ENCODE peak calls at places on chromosome 13, in seven cellular contexts. A, N, Q, X, K, R and C are unnamed samples.

GRCh38 chr13:55007681-55008080 is 1979.1 kb downstream of the OLFM4 start:
- DNase-seq in A (no peak), N (no peak), Q (no peak), X (no peak), K (no peak), R (no peak), C (no peak)

GRCh38 chr13:37636701-37637100 is 38.1 kb upstream of the POSTN start:
- DNase-seq in A (no peak), N (no peak), Q (no peak), X (no peak), K (no peak), R (no peak), C (no peak)

GRCh38 chr13:59250276-59250990 is 913.3 kb downstream of the DIAPH3 start:
- DNase-seq in A (no peak), N (no peak), Q (no peak), X (no peak), K (peak), R (no peak), C (no peak)

GRCh38 chr13:73275163-73275562 is 216.4 kb downstream of the KLF5 start:
- DNase-seq in A (no peak), N (no peak), Q (no peak), X (no peak), K (no peak), R (no peak), C (no peak)

GRCh38 chr13:79044415-79044814 is 361.6 kb downstream of the RBM26 start:
- DNase-seq in A (no peak), N (no peak), Q (no peak), X (no peak), K (no peak), R (no peak), C (no peak)

GRCh38 chr13:76822691-76823267 is 63.4 kb downstream of the KCTD12 start:
- DNase-seq in A (no peak), N (peak), Q (peak), X (no peak), K (peak), R (peak), C (no peak)

GRCh38 chr13:40996433-40997095 is 22.6 kb downstream of the ELF1 start:
- DNase-seq in A (no peak), N (no peak), Q (no peak), X (no peak), K (no peak), R (no peak), C (no peak)

GRCh38 chr13:94480672-94481145 is 1.2 kb upstream of the DCT start:
- DNase-seq in A (no peak), N (no peak), Q (peak), X (no peak), K (peak), R (no peak), C (no peak)

GRCh38 chr13:94858856-94859811 is 146.8 kb upstream of the SOX21 start:
- DNase-seq in A (no peak), N (peak), Q (peak), X (peak), K (peak), R (no peak), C (no peak)

GRCh38 chr13:31807090-31807541 is 67.8 kb downstream of the RXFP2 start:
- DNase-seq in A (no peak), N (peak), Q (no peak), X (no peak), K (peak), R (no peak), C (no peak)

GRCh38 chr13:61812286-61812685 is 396.6 kb upstream of the PCDH20 start:
- DNase-seq in A (no peak), N (no peak), Q (no peak), X (no peak), K (no peak), R (no peak), C (no peak)

GRCh38 chr13:114112231-114112825 is 20.1 kb downstream of the RASA3 start:
- DNase-seq in A (no peak), N (peak), Q (peak), X (no peak), K (no peak), R (no peak), C (no peak)

GRCh38 chr13:46666727-46667456 is 113.9 kb downstream of the LRCH1 start:
- DNase-seq in A (peak), N (peak), Q (no peak), X (peak), K (no peak), R (no peak), C (no peak)

GRCh38 chr13:37959284-37959683 is 89.7 kb upstream of the TRPC4 start:
- DNase-seq in A (no peak), N (no peak), Q (no peak), X (no peak), K (no peak), R (no peak), C (no peak)

GRCh38 chr13:72645521-72645920 is 81.9 kb downstream of the MZT1 start:
- DNase-seq in A (no peak), N (no peak), Q (no peak), X (no peak), K (no peak), R (no peak), C (no peak)

GRCh38 chr13:98399756-98400155 is 177.2 kb downstream of the STK24 start:
- DNase-seq in A (no peak), N (no peak), Q (no peak), X (no peak), K (no peak), R (no peak), C (no peak)

GRCh38 chr13:52361225-52361624 is 44.7 kb downstream of the THSD1 start:
- DNase-seq in A (no peak), N (no peak), Q (no peak), X (no peak), K (no peak), R (no peak), C (no peak)

GRCh38 chr13:106762711-106763110 is 194.8 kb upstream of the ARGLU1 start:
- DNase-seq in A (no peak), N (no peak), Q (no peak), X (no peak), K (no peak), R (no peak), C (no peak)

GRCh38 chr13:31970237-31970930 is 61.2 kb upstream of the FRY start:
- DNase-seq in A (no peak), N (no peak), Q (peak), X (no peak), K (peak), R (no peak), C (no peak)

GRCh38 chr13:91346062-91346461 is 1.4 kb upstream of the MIR17HG start:
- DNase-seq in A (no peak), N (no peak), Q (no peak), X (no peak), K (no peak), R (no peak), C (no peak)

GRCh38 chr13:100280681-100281080 is 191.8 kb downstream of the PCCA start:
- DNase-seq in A (no peak), N (no peak), Q (peak), X (no peak), K (peak), R (no peak), C (no peak)

GRCh38 chr13:93086329-93086728 is 140.3 kb upstream of the GPC6 start:
- DNase-seq in A (no peak), N (no peak), Q (no peak), X (no peak), K (no peak), R (no peak), C (no peak)

GRCh38 chr13:82058364-82058763 is 1717.4 kb upstream of the SPRY2 start:
- DNase-seq in A (no peak), N (no peak), Q (no peak), X (no peak), K (no peak), R (no peak), C (no peak)

GRCh38 chr13:111251646-111252448 is 68.6 kb upstream of the TEX29 start:
- DNase-seq in A (no peak), N (peak), Q (no peak), X (no peak), K (no peak), R (no peak), C (no peak)

GRCh38 chr13:24407844-24408243 is 98.5 kb downstream of the C1QTNF9 start:
- DNase-seq in A (no peak), N (no peak), Q (no peak), X (no peak), K (no peak), R (no peak), C (no peak)

GRCh38 chr13:73998631-73999030 is 135.6 kb downstream of the KLF12 start:
- DNase-seq in A (no peak), N (no peak), Q (no peak), X (no peak), K (no peak), R (no peak), C (no peak)

GRCh38 chr13:66657165-66657895 is 572.8 kb downstream of the PCDH9 start:
- DNase-seq in A (no peak), N (peak), Q (peak), X (no peak), K (peak), R (peak), C (no peak)

GRCh38 chr13:31850041-31850440 is 110.7 kb downstream of the RXFP2 start:
- DNase-seq in A (no peak), N (no peak), Q (no peak), X (no peak), K (no peak), R (no peak), C (no peak)

GRCh38 chr13:50101590-50101989 is 86.3 kb downstream of the KCNRG start:
- DNase-seq in A (no peak), N (no peak), Q (no peak), X (no peak), K (no peak), R (no peak), C (no peak)
- H4K8ac ChIP-seq in A (no peak), N (no peak), Q (no peak), X (no peak), K (no peak), R (no peak), C (no peak)

GRCh38 chr13:21060827-21061076 is 634 bp downstream of the LATS2 start:
- DNase-seq in A (no peak), N (no peak), Q (no peak), X (no peak), K (no peak), R (no peak), C (no peak)

GRCh38 chr13:21063031-21063430 is 1.6 kb upstream of the LATS2 start:
- DNase-seq in A (no peak), N (no peak), Q (no peak), X (no peak), K (no peak), R (no peak), C (no peak)

GRCh38 chr13:21058361-21058760 is 3.0 kb downstream of the LATS2 start:
- DNase-seq in A (no peak), N (no peak), Q (no peak), X (no peak), K (no peak), R (no peak), C (no peak)

GRCh38 chr13:21061077-21061945 is at the start of gene LATS2:
- DNase-seq in A (peak), N (peak), Q (peak), X (peak), K (peak), R (peak), C (peak)

DNA sequence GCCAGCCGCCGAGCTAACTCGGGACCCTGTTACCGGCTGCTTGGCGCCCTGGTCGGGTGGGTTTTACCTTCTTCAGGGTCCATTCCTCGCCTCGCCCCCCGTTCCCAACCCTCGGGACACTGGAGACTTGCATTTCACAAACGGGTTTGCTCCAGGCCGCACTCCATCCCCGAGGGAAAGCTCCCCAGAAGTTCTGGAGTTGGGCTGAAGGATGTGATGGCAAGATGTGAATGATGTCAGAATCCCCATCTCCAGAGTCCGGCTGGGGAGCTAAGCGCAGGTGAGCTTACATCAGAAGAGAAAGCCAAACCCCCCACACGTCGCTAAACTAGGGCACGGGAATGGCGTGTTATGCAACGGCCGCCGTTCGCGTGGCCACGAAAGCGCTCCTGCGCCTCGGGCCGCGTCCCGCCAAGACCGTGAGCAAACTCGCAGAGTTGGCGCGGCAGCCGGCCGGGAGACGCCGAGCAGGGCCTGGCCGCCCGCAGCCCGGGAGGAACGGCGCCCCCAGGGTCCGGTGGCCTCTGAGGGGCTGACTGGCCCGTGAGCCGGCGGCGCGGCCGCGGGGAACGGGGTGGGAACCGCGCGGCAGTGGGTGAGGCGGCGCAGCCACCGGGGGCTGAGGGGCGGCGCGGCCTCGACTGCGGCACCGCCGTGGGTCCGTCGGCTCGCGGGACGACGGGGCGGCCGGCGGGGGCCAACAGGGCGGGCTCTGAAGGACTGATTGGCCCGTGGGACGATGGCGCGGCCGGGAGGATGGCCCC is 1.1 kb downstream of the LATS2 start:
- DNase-seq in A (no peak), N (peak), Q (peak), X (no peak), K (peak), R (peak), C (no peak)
- H4K8ac ChIP-seq in A (peak), N (no peak), Q (peak), X (no peak), K (peak), R (peak), C (no peak)

GRCh38 chr13:30690282-30691188 is 44.8 kb upstream of the ALOX5AP start:
- DNase-seq in A (no peak), N (peak), Q (peak), X (no peak), K (peak), R (peak), C (no peak)

GRCh38 chr13:30692108-30692507 is 43.2 kb upstream of the ALOX5AP start:
- DNase-seq in A (no peak), N (no peak), Q (no peak), X (no peak), K (no peak), R (no peak), C (no peak)

GRCh38 chr13:30685320-30685859 is 50.0 kb upstream of the ALOX5AP start:
- DNase-seq in A (no peak), N (no peak), Q (no peak), X (no peak), K (no peak), R (no peak), C (no peak)

GRCh38 chr13:30685987-30686386 is 49.4 kb upstream of the ALOX5AP start:
- DNase-seq in A (no peak), N (no peak), Q (no peak), X (no peak), K (no peak), R (peak), C (no peak)

GRCh38 chr13:30689752-30690151 is 45.6 kb upstream of the ALOX5AP start:
- DNase-seq in A (no peak), N (no peak), Q (no peak), X (no peak), K (no peak), R (no peak), C (no peak)
- H4K8ac ChIP-seq in A (peak), N (no peak), Q (peak), X (no peak), K (peak), R (no peak), C (no peak)

GRCh38 chr13:50838031-50838430 is 5.5 kb downstream of the DLEU7 start:
- DNase-seq in A (no peak), N (no peak), Q (no peak), X (no peak), K (no peak), R (no peak), C (no peak)

GRCh38 chr13:50842246-50842645 is 1.2 kb downstream of the DLEU7 start:
- DNase-seq in A (no peak), N (no peak), Q (no peak), X (no peak), K (no peak), R (no peak), C (no peak)

GRCh38 chr13:50840327-50840726 is 3.2 kb downstream of the DLEU7 start:
- DNase-seq in A (no peak), N (no peak), Q (no peak), X (no peak), K (no peak), R (no peak), C (no peak)

GRCh38 chr13:50842711-50843255 is 709 bp downstream of the DLEU7 start:
- DNase-seq in A (no peak), N (peak), Q (no peak), X (peak), K (no peak), R (no peak), C (no peak)

DNA sequence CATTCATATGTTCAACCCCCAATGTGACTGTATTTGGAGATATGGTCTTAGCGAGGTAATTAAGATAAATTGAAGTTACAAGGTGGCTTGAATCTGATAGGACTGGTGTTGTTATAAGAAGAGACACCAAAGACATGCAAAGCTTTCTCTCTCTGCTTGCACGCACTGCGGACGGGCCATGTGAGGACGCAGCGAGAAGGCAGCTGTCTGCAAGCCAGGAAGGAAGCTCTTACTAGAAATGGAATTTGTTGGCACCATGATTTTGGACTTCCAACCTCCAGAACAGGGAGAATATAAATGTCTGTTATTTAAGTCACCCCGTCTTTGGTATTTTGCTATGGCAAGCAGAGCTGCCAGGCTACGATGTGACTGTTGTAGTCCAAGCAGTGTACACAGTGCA is 4.8 kb downstream of the DLEU7 start:
- DNase-seq in A (no peak), N (no peak), Q (no peak), X (no peak), K (no peak), R (no peak), C (no peak)
- H4K8ac ChIP-seq in A (no peak), N (no peak), Q (no peak), X (no peak), K (no peak), R (no peak), C (no peak)

DNA sequence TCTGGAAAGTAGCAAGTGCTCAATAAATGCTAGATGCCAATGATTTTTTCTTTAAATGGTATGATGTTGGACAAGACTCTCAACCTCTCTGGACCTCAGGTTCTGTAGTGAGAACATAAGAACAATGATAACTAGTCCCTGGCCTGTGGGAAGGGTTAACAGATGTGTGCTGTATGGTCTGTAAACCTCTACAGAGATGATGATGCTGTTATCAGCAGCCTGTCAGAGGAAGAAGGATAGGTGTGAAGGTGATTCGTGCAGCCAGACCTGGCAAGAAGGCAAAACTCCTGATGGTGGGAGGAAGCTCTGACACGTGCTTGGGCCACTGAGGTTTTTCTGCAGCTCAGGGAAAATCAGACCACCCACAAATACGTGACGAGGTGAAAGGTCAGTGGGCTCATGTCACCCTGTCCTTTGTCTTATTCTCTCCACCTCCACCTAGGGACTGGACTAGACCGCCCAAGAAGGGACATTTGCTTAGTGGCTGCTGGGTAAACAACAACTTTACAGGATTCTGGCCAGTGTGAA is 36.7 kb upstream of the UBL3 start:
- DNase-seq in A (no peak), N (no peak), Q (peak), X (no peak), K (no peak), R (no peak), C (no peak)
- H4K8ac ChIP-seq in A (no peak), N (no peak), Q (no peak), X (no peak), K (no peak), R (no peak), C (no peak)

GRCh38 chr13:112960671-112961070 is 8.3 kb upstream of the MCF2L start:
- DNase-seq in A (no peak), N (no peak), Q (no peak), X (no peak), K (no peak), R (no peak), C (no peak)

GRCh38 chr13:112961457-112962369 is 7.3 kb upstream of the MCF2L start:
- DNase-seq in A (no peak), N (no peak), Q (no peak), X (no peak), K (no peak), R (no peak), C (no peak)

GRCh38 chr13:112962911-112963625 is 5.9 kb upstream of the MCF2L start:
- DNase-seq in A (no peak), N (no peak), Q (no peak), X (no peak), K (no peak), R (no peak), C (no peak)

GRCh38 chr13:112963641-112964040 is 5.4 kb upstream of the MCF2L start:
- DNase-seq in A (no peak), N (no peak), Q (no peak), X (no peak), K (no peak), R (no peak), C (no peak)

DNA sequence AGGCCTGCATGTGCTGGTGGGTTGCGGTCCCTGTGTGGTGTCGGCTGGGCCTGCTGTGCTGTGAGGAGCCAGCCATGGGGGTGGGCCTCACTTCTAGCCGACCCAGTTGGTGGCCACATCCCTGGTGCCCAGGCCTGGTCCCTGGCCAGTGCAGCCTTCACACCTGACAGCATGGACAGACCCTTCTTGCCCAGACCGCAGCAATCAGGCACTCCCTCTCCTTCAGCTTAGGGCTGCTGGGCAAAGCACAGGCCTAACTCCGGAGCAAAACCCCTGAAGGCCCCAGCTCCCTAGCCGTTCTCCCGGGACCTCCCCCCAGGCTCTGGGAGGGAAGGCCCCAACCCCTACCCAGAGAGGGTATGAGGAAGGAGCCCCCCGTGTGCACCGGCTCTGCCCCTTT is 6.6 kb upstream of the MCF2L start:
- DNase-seq in A (no peak), N (no peak), Q (no peak), X (no peak), K (no peak), R (no peak), C (no peak)
- H4K8ac ChIP-seq in A (no peak), N (no peak), Q (no peak), X (no peak), K (no peak), R (no peak), C (no peak)

DNA sequence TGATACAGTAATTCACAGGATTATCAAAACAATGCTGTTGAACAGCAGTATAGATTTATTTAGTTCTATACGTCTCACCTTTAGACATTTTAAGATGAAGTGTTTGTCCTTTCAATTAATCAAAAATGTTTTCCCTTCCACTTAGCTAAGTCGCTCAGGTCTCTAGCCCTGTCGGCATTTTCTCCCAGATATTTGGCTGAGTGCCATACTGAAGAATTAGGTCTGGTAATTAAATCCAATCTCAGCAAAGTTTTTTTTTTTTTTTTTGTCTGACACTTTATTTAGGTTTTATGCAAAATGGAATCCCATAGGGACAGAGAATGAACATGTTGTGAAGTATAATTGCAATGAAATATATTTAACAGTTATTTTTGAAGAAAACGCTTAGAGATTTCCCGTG is 44.1 kb downstream of the RFC3 start:
- DNase-seq in A (no peak), N (no peak), Q (no peak), X (no peak), K (no peak), R (no peak), C (no peak)
- H4K8ac ChIP-seq in A (no peak), N (no peak), Q (no peak), X (no peak), K (no peak), R (no peak), C (no peak)